ENCODE peak calls at places on chromosomes 4 and X, in seven cellular contexts. P is neuronal stem cell; Q is fibroblast of the aortic adventitia; C is cardiac muscle cell; R is CD8-positive, alpha-beta memory T cell; D is epithelial cell of esophagus; U is fibroblast of pulmonary artery. G is an unnamed sample.

GRCh38 chr4:43339435-43339834 is 446.9 kb downstream of the GRXCR1 start:
- DNase-seq in P (no peak), Q (peak; percentile 80), C (peak; percentile 64), R (no peak), D (peak; percentile 90), U (peak; percentile 71), G (no peak)

GRCh38 chr4:8533274-8533865 is 46.8 kb upstream of the GPR78 start:
- DNase-seq in P (no peak), Q (no peak), C (no peak), R (no peak), D (no peak), U (no peak), G (no peak)

GRCh38 chrX:132071260-132071659 is 48.2 kb downstream of the STK26 start:
- DNase-seq in P (no peak), Q (peak; percentile 31), C (peak; percentile 26), R (no peak), D (peak; percentile 6), U (peak; percentile 36), G (no peak)

GRCh38 chrX:14039344-14039743 is 9.7 kb upstream of the GEMIN8 start:
- DNase-seq in P (peak; percentile 36), Q (peak; percentile 64), C (peak; percentile 51), R (peak; percentile 38), D (peak; percentile 62), U (peak; percentile 58), G (peak; percentile 81)

GRCh38 chrX:154046262-154046771 is 26.6 kb upstream of the IRAK1 start:
- DNase-seq in P (no peak), Q (peak; percentile 96), C (peak; percentile 94), R (no peak), D (peak; percentile 26), U (peak; percentile 95), G (peak; percentile 30)

GRCh38 chr4:101933855-101934254 is 143.3 kb downstream of the BANK1 start:
- DNase-seq in P (no peak), Q (no peak), C (no peak), R (no peak), D (no peak), U (no peak), G (no peak)

GRCh38 chr4:105622269-105622668 is 69.8 kb downstream of the ARHGEF38 start:
- DNase-seq in P (no peak), Q (peak; percentile 37), C (peak; percentile 87), R (no peak), D (no peak), U (peak; percentile 71), G (no peak)

GRCh38 chr4:41505161-41505653 is 32.8 kb upstream of the LIMCH1 start:
- DNase-seq in P (no peak), Q (peak; percentile 40), C (no peak), R (no peak), D (peak; percentile 2), U (peak; percentile 20), G (no peak)

GRCh38 chr4:53914313-53915016 is 149.9 kb downstream of the CHIC2 start:
- DNase-seq in P (no peak), Q (peak; percentile 83), C (peak; percentile 78), R (no peak), D (peak; percentile 99), U (peak; percentile 91), G (no peak)

GRCh38 chr4:118918388-118918787 is 29.7 kb downstream of the SYNPO2 start:
- DNase-seq in P (no peak), Q (peak; percentile 93), C (peak; percentile 93), R (no peak), D (peak; percentile 55), U (peak; percentile 94), G (no peak)

GRCh38 chr4:110860901-110861300 is 238.0 kb upstream of the PITX2 start:
- DNase-seq in P (no peak), Q (no peak), C (no peak), R (no peak), D (no peak), U (no peak), G (no peak)

GRCh38 chr4:120132935-120133334 is 66.3 kb upstream of the MAD2L1 start:
- DNase-seq in P (no peak), Q (peak; percentile 6), C (peak; percentile 16), R (no peak), D (peak; percentile 41), U (peak; percentile 20), G (no peak)

GRCh38 chr4:153777421-153777820 is 11.5 kb downstream of the SFRP2 start:
- DNase-seq in P (no peak), Q (no peak), C (no peak), R (no peak), D (no peak), U (no peak), G (no peak)

GRCh38 chrX:41384041-41384705 is 50.2 kb downstream of the DDX3X start:
- DNase-seq in P (no peak), Q (peak; percentile 82), C (peak; percentile 90), R (peak; percentile 18), D (peak; percentile 86), U (peak; percentile 87), G (no peak)

GRCh38 chr4:112895785-112896184 is 153.7 kb upstream of the ANK2 start:
- DNase-seq in P (peak; percentile 49), Q (peak; percentile 11), C (no peak), R (no peak), D (peak; percentile 50), U (no peak), G (no peak)

GRCh38 chr4:56531149-56531770 is 25.7 kb downstream of the ARL9 start:
- DNase-seq in P (no peak), Q (no peak), C (peak; percentile 11), R (no peak), D (no peak), U (no peak), G (no peak)

GRCh38 chr4:56535915-56536314 is 30.3 kb downstream of the ARL9 start:
- DNase-seq in P (no peak), Q (no peak), C (no peak), R (no peak), D (no peak), U (no peak), G (no peak)

GRCh38 chr4:56532239-56532638 is 26.6 kb downstream of the ARL9 start:
- DNase-seq in P (no peak), Q (no peak), C (no peak), R (no peak), D (no peak), U (no peak), G (no peak)

GRCh38 chr4:56531823-56532222 is 26.2 kb downstream of the ARL9 start:
- DNase-seq in P (no peak), Q (peak; percentile 29), C (peak; percentile 15), R (no peak), D (no peak), U (no peak), G (no peak)

GRCh38 chr4:56530269-56531148 is 24.9 kb downstream of the ARL9 start:
- DNase-seq in P (peak; percentile 82), Q (peak; percentile 51), C (peak; percentile 87), R (peak; percentile 77), D (peak; percentile 75), U (peak; percentile 77), G (peak; percentile 79)
- H3K4me3 ChIP-seq in P (peak overlapping the region; percentile 81), Q (peak overlapping the region; percentile 67), C (peak overlapping the region; percentile 46), R (peak overlapping the region; percentile 86), D (peak overlapping the region; percentile 73), U (peak overlapping the region; percentile 65), G (peak overlapping the region; percentile 38)

DNA sequence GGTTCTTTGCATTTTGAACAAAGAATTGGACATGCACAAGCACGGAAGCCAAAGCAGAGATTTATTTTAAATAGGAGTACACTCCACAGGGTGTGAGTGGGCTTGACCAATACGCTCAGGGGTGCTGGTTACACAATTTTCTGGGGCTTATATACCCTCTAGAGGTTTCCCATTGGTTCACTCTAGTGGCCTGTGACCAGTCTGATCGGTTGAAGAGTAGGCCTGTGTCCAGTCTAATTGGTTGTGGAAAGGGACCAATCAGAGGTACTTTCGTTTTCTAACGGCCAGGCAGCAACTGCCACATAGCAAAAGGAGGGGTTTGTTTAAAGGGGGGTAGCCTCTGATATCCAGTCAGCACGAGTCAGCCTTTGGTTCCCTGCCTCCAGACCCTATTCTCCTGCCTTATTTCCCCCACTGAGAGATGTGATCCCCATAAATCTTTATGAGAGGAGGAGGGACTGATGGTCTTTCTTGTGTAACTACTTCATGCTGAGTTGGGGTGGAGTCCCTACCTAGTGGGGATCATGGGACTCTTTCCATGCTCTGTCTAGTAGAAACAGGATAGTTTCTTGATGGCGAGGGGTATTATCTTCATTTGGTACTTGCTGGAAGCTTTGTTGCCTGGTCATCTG is 11.3 kb upstream of the AREG start:
- DNase-seq in P (no peak), Q (no peak), C (no peak), R (no peak), D (no peak), U (no peak), G (no peak)
- H3K4me3 ChIP-seq in P (no peak overlapping the region), Q (no peak overlapping the region), C (no peak overlapping the region), R (no peak overlapping the region), D (no peak overlapping the region), U (no peak overlapping the region), G (no peak overlapping the region)

GRCh38 chr4:170088686-170089085 is 1.1 kb downstream of the AADAT start:
- DNase-seq in P (no peak), Q (no peak), C (no peak), R (no peak), D (no peak), U (no peak), G (peak; percentile 20)
- H3K4me3 ChIP-seq in P (no peak overlapping the region), Q (peak overlapping the region; percentile 72), C (peak overlapping the region; percentile 50), R (no peak overlapping the region), D (no peak overlapping the region), U (peak overlapping the region; percentile 71), G (peak overlapping the region; percentile 44)

GRCh38 chr4:148782284-148782683 is 340.1 kb upstream of the NR3C2 start:
- DNase-seq in P (peak; percentile 24), Q (no peak), C (no peak), R (no peak), D (no peak), U (no peak), G (no peak)
- H3K4me3 ChIP-seq in P (no peak overlapping the region), Q (no peak overlapping the region), C (no peak overlapping the region), R (no peak overlapping the region), D (no peak overlapping the region), U (no peak overlapping the region), G (no peak overlapping the region)

DNA sequence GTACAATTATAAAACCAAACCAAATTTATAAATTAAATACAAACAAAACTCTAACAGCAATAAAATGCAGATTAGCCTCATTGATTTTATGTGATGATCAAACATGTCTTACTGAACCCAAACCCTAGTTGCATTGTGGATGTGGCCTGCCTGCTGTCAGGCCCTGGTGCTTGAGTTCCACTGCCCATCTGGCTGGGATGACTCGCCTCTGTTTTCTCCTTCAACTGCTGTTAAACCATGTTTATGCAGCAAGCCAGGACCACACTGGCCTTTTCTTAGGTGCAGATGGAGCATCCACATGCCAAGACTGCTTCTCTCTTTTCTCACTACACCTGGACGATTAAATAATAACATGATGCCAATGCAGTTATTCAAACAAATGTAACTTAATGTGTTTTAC is 22.6 kb downstream of the NAP1L5 start:
- DNase-seq in P (no peak), Q (peak; percentile 40), C (no peak), R (no peak), D (peak; percentile 10), U (no peak), G (no peak)
- H3K4me3 ChIP-seq in P (no peak overlapping the region), Q (no peak overlapping the region), C (no peak overlapping the region), R (no peak overlapping the region), D (no peak overlapping the region), U (no peak overlapping the region), G (no peak overlapping the region)

GRCh38 chr4:165112258-165113156 is at the start of gene TMEM192:
- DNase-seq in P (peak; percentile 89), Q (peak; percentile 85), C (peak; percentile 96), R (peak; percentile 91), D (peak; percentile 95), U (peak; percentile 93), G (peak; percentile 97)
- H3K4me3 ChIP-seq in P (peak within 1 kb of the TSS; percentile 91), Q (peak within 1 kb of the TSS; percentile 89), C (peak within 1 kb of the TSS; percentile 64), R (peak within 1 kb of the TSS; percentile 55), D (peak within 1 kb of the TSS; percentile 79), U (peak within 1 kb of the TSS; percentile 88), G (peak within 1 kb of the TSS; percentile 98)

G was measured in HAP-1.